ENCODE peak calls at places on chromosomes 11 and 22, in ten cellular contexts. M, Q, F, D, K, O, U, P, T and Y are unnamed samples.

GRCh38 chr11:63868399-63869064 is 29.6 kb downstream of the MARK2 start:
- DNase-seq in M (no peak), Q (no peak), F (no peak), D (no peak), K (no peak), O (no peak), U (no peak), P (no peak), T (no peak), Y (no peak)

GRCh38 chr11:35013514-35014191 is 97.2 kb downstream of the PDHX start:
- DNase-seq in M (no peak), Q (no peak), F (no peak), D (no peak), K (no peak), O (no peak), U (no peak), P (no peak), T (no peak), Y (no peak)

GRCh38 chr11:106473089-106473722 is 395.7 kb downstream of the AASDHPPT start:
- DNase-seq in M (no peak), Q (no peak), F (no peak), D (no peak), K (no peak), O (no peak), U (no peak), P (no peak), T (no peak), Y (no peak)

GRCh38 chr11:34522188-34522587 is 8.6 kb upstream of the ELF5 start:
- DNase-seq in M (no peak), Q (no peak), F (no peak), D (no peak), K (no peak), O (no peak), U (no peak), P (no peak), T (no peak), Y (no peak)

GRCh38 chr22:44088976-44089570 is 65.0 kb downstream of the PARVB start:
- DNase-seq in M (no peak), Q (no peak), F (no peak), D (no peak), K (no peak), O (no peak), U (peak; percentile 72), P (no peak), T (peak; percentile 65), Y (peak; percentile 22)

GRCh38 chr11:112453601-112454577 is 193.2 kb upstream of the PLET1 start:
- DNase-seq in M (peak; percentile 34), Q (peak; percentile 31), F (peak; percentile 25), D (no peak), K (no peak), O (peak; percentile 13), U (peak; percentile 44), P (no peak), T (peak; percentile 67), Y (peak; percentile 26)

GRCh38 chr11:17827006-17827405 is 92.4 kb downstream of the KCNC1 start:
- DNase-seq in M (no peak), Q (no peak), F (peak; percentile 11), D (no peak), K (no peak), O (no peak), U (no peak), P (no peak), T (no peak), Y (no peak)

GRCh38 chr22:29503811-29504372 is 23.9 kb downstream of the NEFH start:
- DNase-seq in M (no peak), Q (peak; percentile 59), F (no peak), D (peak; percentile 68), K (no peak), O (peak; percentile 62), U (peak; percentile 58), P (no peak), T (peak; percentile 82), Y (peak; percentile 44)

GRCh38 chr11:118911880-118912741 is 13.6 kb downstream of the BCL9L start:
- DNase-seq in M (peak; percentile 96), Q (peak; percentile 73), F (no peak), D (peak; percentile 92), K (peak; percentile 95), O (peak; percentile 90), U (peak; percentile 93), P (peak; percentile 82), T (peak; percentile 97), Y (peak; percentile 85)

GRCh38 chr11:121452609-121453150 is at the start of gene SORL1-AS1:
- DNase-seq in M (no peak), Q (peak; percentile 18), F (peak; percentile 12), D (no peak), K (no peak), O (no peak), U (no peak), P (no peak), T (no peak), Y (peak; percentile 45)

GRCh38 chr22:33481550-33481949 is 423.4 kb upstream of the SYN3 start:
- DNase-seq in M (no peak), Q (no peak), F (no peak), D (no peak), K (no peak), O (no peak), U (no peak), P (no peak), T (no peak), Y (no peak)

GRCh38 chr22:33492210-33492651 is 428.0 kb downstream of the LARGE1 start:
- DNase-seq in M (no peak), Q (no peak), F (no peak), D (no peak), K (no peak), O (no peak), U (no peak), P (no peak), T (no peak), Y (no peak)

DNA sequence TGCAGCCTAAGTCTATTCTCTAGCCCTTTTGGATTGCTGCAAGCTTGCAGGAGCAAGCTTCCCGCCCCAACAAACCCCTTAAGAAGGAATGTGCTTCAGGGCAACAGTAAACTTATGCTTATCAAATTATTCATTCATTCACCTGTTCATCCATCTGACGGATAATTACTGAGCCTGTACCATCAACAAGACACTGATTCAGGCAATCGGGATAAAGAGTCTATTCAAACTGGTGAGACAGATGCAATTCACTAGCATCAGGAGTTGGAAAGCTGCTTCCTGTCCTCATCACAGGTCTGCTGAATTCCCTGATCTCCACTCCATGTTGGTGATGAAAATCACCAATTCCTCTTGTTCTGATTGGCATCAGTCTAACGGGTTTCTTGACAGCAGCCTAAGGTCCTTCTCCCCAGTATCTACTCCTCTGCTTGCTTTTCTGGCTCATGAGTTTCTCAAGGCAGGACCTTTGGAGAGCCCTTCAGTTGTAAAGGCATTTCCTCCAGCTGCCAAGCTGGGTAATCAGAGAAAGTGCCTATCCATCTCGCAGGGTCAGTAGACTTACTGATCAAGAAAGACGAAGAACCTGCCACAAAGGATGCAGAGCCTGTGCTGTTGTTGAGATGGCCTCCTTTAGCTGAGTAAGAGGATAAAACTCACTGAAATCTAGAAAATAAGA is 429.0 kb upstream of the SYN3 start:
- DNase-seq in M (no peak), Q (no peak), F (no peak), D (no peak), K (no peak), O (no peak), U (no peak), P (no peak), T (no peak), Y (no peak)
- H3K27ac ChIP-seq in M (no peak overlapping the region), Q (no peak overlapping the region), F (no peak overlapping the region), D (no peak overlapping the region), K (no peak overlapping the region), O (no peak overlapping the region), U (no peak overlapping the region), P (no peak overlapping the region), T (no peak overlapping the region), Y (no peak overlapping the region)

GRCh38 chr11:47506363-47506762 is 46.6 kb downstream of the CELF1 start:
- DNase-seq in M (no peak), Q (no peak), F (no peak), D (no peak), K (no peak), O (no peak), U (no peak), P (no peak), T (no peak), Y (no peak)

GRCh38 chr11:47508595-47509555 is 44.1 kb downstream of the CELF1 start:
- DNase-seq in M (no peak), Q (peak; percentile 80), F (no peak), D (no peak), K (no peak), O (no peak), U (no peak), P (no peak), T (no peak), Y (peak; percentile 51)

GRCh38 chr11:47510231-47510630 is 42.7 kb downstream of the CELF1 start:
- DNase-seq in M (no peak), Q (no peak), F (no peak), D (no peak), K (no peak), O (no peak), U (no peak), P (no peak), T (no peak), Y (no peak)

GRCh38 chr11:47507016-47507631 is 45.8 kb downstream of the CELF1 start:
- DNase-seq in M (no peak), Q (no peak), F (no peak), D (no peak), K (no peak), O (no peak), U (no peak), P (no peak), T (no peak), Y (no peak)

DNA sequence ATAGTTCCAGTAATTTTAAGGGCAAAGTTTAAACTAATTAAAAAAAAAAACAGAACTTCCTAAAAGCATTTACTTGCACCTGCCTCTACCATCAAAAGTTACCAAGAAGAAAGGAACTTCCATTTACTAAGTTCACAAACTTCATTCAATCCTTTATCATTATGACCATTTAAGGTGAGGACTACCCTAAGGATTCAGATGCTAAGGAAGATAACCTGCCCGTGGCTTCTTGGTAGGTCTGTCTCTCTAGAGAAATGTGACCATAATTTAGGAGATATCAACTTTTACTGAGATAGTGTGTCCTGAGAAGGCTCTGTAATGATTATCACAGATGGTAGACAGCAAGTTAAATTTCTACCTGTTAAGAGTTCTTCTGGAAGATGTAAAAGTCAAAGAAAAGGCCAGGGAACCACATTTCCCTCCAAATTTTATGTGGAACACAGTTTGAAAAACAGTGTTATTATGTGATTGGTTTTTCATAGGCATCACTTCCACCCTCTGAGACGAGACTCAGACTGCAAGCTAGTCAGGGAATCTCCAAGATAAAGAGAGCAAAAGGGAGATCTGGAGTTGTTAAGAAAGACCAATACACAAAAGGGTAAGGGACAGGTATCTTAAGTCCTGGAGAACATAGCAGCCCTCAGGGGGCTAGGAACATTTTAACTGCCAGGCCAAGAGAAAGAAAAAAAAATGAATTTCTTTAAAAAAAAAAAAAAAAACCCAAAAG is 44.9 kb downstream of the CELF1 start:
- DNase-seq in M (no peak), Q (no peak), F (no peak), D (no peak), K (no peak), O (no peak), U (no peak), P (no peak), T (no peak), Y (no peak)
- H3K4me1 ChIP-seq in M (peaks cover 28% of the 10 kb centered on the region), Q (peaks cover 40% of the 10 kb centered on the region), F (peaks cover 61% of the 10 kb centered on the region), D (peaks cover 5% of the 10 kb centered on the region), K (peaks cover 58% of the 10 kb centered on the region), O (peaks cover 11% of the 10 kb centered on the region), U (peaks cover 51% of the 10 kb centered on the region), P (peaks cover 38% of the 10 kb centered on the region), T (peaks cover 36% of the 10 kb centered on the region), Y (peaks cover 46% of the 10 kb centered on the region)

GRCh38 chr11:65555693-65556231 is 2.4 kb downstream of the LTBP3 start:
- DNase-seq in M (peak; percentile 71), Q (peak; percentile 43), F (peak; percentile 67), D (no peak), K (peak; percentile 86), O (peak; percentile 48), U (peak; percentile 85), P (peak; percentile 85), T (peak; percentile 95), Y (no peak)
- TF ChIP-seq POLR2A in M (no peak), Q (no peak), F (peak; percentile 11), D (no peak), K (no peak), O (no peak), U (peak; percentile 15), P (no peak), T (no peak), Y (no peak)

GRCh38 chr11:78428273-78428651 is 10.6 kb upstream of the GAB2 start:
- DNase-seq in M (no peak), Q (no peak), F (no peak), D (no peak), K (no peak), O (no peak), U (no peak), P (no peak), T (no peak), Y (no peak)
- H3K27ac ChIP-seq in M (no peak overlapping the region), Q (no peak overlapping the region), F (no peak overlapping the region), D (peak overlapping the region; percentile 32), K (no peak overlapping the region), O (no peak overlapping the region), U (no peak overlapping the region), P (peak overlapping the region; percentile 88), T (no peak overlapping the region), Y (no peak overlapping the region)